ENCODE peak calls at places on chromosomes 5 and 9, in seven cellular contexts. H, B, A, X, E, W and O are unnamed samples.

GRCh38 chr9:91047993-91048607 is 246.5 kb downstream of the SYK start:
- DNase-seq in W (no peak), H (no peak), E (no peak), X (peak; percentile 87), A (no peak), B (peak; percentile 89), O (no peak)

GRCh38 chr5:74167930-74168315 is 472.6 kb downstream of the ENC1 start:
- DNase-seq in A (no peak), X (no peak), H (no peak), W (no peak), B (no peak), E (no peak), O (no peak)

GRCh38 chr9:101235105-101235866 is 149.5 kb downstream of the BAAT start:
- DNase-seq in B (no peak), E (no peak), A (peak; percentile 57), X (no peak), H (no peak), W (peak; percentile 2), O (no peak)

GRCh38 chr9:7976167-7976755 is 176.7 kb upstream of the DMAC1 start:
- DNase-seq in W (no peak), H (no peak), E (peak; percentile 89), X (no peak), A (no peak), B (peak; percentile 2), O (no peak)

GRCh38 chr5:143820451-143820850 is 8.5 kb downstream of the HMHB1 start:
- DNase-seq in B (no peak), W (no peak), H (no peak), A (no peak), X (peak; percentile 14), E (no peak), O (no peak)

GRCh38 chr5:63820557-63820956 is 141.7 kb downstream of the HTR1A start:
- DNase-seq in X (no peak), W (no peak), A (peak; percentile 34), H (no peak), E (no peak), B (no peak), O (no peak)

GRCh38 chr5:31220968-31221367 is 27.5 kb downstream of the CDH6 start:
- DNase-seq in A (peak; percentile 52), B (no peak), X (no peak), W (no peak), H (no peak), E (no peak), O (no peak)

GRCh38 chr9:131410051-131410491 is 16.2 kb downstream of the PRRC2B start:
- DNase-seq in W (no peak), A (no peak), E (no peak), X (peak; percentile 72), B (no peak), H (no peak), O (peak; percentile 78)

GRCh38 chr5:115398726-115399125 is 102.3 kb upstream of the CCDC112 start:
- DNase-seq in B (peak; percentile 95), E (no peak), X (peak; percentile 93), H (no peak), A (no peak), W (no peak), O (no peak)

GRCh38 chr9:125889122-125889523 is 141.9 kb downstream of the PBX3 start:
- DNase-seq in A (peak; percentile 20), X (peak; percentile 46), W (peak; percentile 50), B (peak; percentile 47), E (no peak), H (no peak), O (peak; percentile 32)

GRCh38 chr9:89522261-89522978 is 24.5 kb upstream of the SEMA4D start:
- DNase-seq in X (no peak), A (no peak), E (peak; percentile 83), B (no peak), H (no peak), W (no peak), O (no peak)

GRCh38 chr5:1484416-1485319 is 39.1 kb downstream of the LPCAT1 start:
- DNase-seq in E (peak; percentile 88), B (no peak), A (no peak), X (no peak), H (no peak), W (no peak), O (peak; percentile 70)

GRCh38 chr9:69476016-69476415 is 151.0 kb downstream of the ENTREP1 start:
- DNase-seq in B (no peak), X (no peak), W (no peak), A (peak; percentile 15), E (no peak), H (no peak), O (no peak)

GRCh38 chr5:10374623-10375022 is 21.1 kb downstream of the MARCHF6 start:
- DNase-seq in E (no peak), X (no peak), B (no peak), A (no peak), H (no peak), W (no peak), O (no peak)

GRCh38 chr5:10376530-10376929 is 23.0 kb downstream of the MARCHF6 start:
- DNase-seq in W (no peak), A (no peak), H (no peak), X (no peak), B (no peak), E (no peak), O (no peak)

GRCh38 chr5:10370931-10371330 is 17.4 kb downstream of the MARCHF6 start:
- DNase-seq in X (no peak), B (no peak), H (no peak), E (no peak), A (no peak), W (no peak), O (no peak)

GRCh38 chr5:10374032-10374431 is 20.5 kb downstream of the MARCHF6 start:
- DNase-seq in H (no peak), A (no peak), B (peak; percentile 9), E (no peak), W (no peak), X (no peak), O (no peak)

GRCh38 chr5:10372726-10373709 is 19.5 kb downstream of the MARCHF6 start:
- DNase-seq in B (no peak), X (no peak), W (no peak), A (no peak), H (no peak), E (no peak), O (no peak)
- H3K4me3 ChIP-seq in B (no peak overlapping the region), X (no peak overlapping the region), W (no peak overlapping the region), A (no peak overlapping the region), H (no peak overlapping the region), E (no peak overlapping the region), O (no peak overlapping the region)

GRCh38 chr9:19429590-19429989 is 20.8 kb downstream of the ACER2 start:
- DNase-seq in H (no peak), E (no peak), X (no peak), A (no peak), W (no peak), B (no peak), O (no peak)

GRCh38 chr9:19432473-19432872 is 23.7 kb downstream of the ACER2 start:
- DNase-seq in W (no peak), H (no peak), B (no peak), X (no peak), A (no peak), E (no peak), O (no peak)

GRCh38 chr9:19430201-19430760 is 21.5 kb downstream of the ACER2 start:
- DNase-seq in A (no peak), W (no peak), H (no peak), E (no peak), B (no peak), X (no peak), O (no peak)

DNA sequence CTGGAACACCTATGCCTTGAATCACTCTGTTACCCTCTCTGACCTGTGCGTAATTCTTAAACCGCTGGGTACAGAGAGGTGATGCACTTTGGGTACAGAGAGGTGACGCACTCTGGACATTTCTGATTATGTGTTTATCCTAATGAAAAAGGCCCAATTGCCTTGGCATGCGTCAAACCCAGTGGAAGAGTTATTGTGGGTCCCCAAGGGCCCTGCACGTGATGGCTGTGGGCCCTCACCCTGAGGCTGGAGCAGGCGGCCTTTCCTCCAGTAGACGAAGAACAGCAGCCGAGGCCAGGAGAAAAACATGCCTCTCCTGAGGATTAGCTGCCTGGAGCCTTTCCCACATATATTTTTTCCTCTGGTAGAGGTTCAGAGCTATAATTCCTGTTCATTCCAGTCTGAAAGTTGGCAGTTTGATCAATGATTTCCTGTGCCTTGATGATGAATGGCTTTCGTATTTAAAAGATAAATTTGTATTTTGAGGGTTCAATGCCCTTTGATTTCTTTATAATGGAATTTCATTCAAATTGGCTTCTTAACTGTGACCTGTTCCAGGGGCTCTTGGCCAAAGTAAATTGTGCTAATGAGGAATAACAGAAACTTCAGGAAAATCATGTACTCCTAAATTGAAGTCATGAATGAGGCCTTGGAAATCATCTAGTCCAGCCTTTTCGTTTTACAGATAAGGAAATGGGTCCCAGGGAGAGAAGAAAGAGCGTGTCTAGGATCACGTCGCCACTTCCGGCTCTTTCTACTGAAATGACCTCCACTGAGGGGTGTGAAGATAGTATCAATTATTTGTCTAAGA is 22.8 kb downstream of the ACER2 start:
- DNase-seq in X (peak; percentile 12), E (no peak), A (no peak), B (peak; percentile 45), H (no peak), W (no peak), O (no peak)
- H3K27me3 ChIP-seq in X (no peaks in the 10 kb centered on the region), E (no peaks in the 10 kb centered on the region), A (no peaks in the 10 kb centered on the region), B (no peaks in the 10 kb centered on the region), H (no peaks in the 10 kb centered on the region), W (no peaks in the 10 kb centered on the region), O (no peaks in the 10 kb centered on the region)

GRCh38 chr9:79583957-79584654 is 12.3 kb downstream of the TLE4 start:
- DNase-seq in A (peak; percentile 6), H (no peak), E (no peak), W (no peak), B (no peak), X (no peak), O (peak; percentile 81)

GRCh38 chr9:79580065-79580464 is 8.3 kb downstream of the TLE4 start:
- DNase-seq in X (no peak), E (no peak), B (no peak), W (no peak), H (no peak), A (no peak), O (no peak)

GRCh38 chr9:79579624-79580023 is 7.9 kb downstream of the TLE4 start:
- DNase-seq in W (no peak), B (no peak), H (no peak), X (no peak), A (no peak), E (no peak), O (no peak)

GRCh38 chr9:79581388-79581787 is 9.6 kb downstream of the TLE4 start:
- DNase-seq in W (no peak), X (peak; percentile 66), B (peak; percentile 69), H (no peak), E (no peak), A (no peak), O (no peak)

GRCh38 chr9:79581794-79582193 is 10.0 kb downstream of the TLE4 start:
- DNase-seq in E (no peak), B (peak; percentile 94), H (no peak), X (peak; percentile 74), A (no peak), W (no peak), O (no peak)
- H3K4me3 ChIP-seq in E (no peak overlapping the region), B (peak overlapping the region; percentile 9), H (peak overlapping the region; percentile 27), X (no peak overlapping the region), A (no peak overlapping the region), W (peak overlapping the region; percentile 14), O (no peak overlapping the region)

GRCh38 chr9:74498616-74499095 is 1.5 kb downstream of the RORB start:
- DNase-seq in B (peak; percentile 10), W (no peak), E (no peak), X (no peak), A (no peak), H (no peak), O (no peak)
- H3K27me3 ChIP-seq in B (peaks cover 14% of the 10 kb centered on the region), W (peaks cover 53% of the 10 kb centered on the region), E (peaks cover 22% of the 10 kb centered on the region), X (peaks cover 26% of the 10 kb centered on the region), A (peaks cover 96% of the 10 kb centered on the region), H (peaks cover 32% of the 10 kb centered on the region), O (peaks cover 99% of the 10 kb centered on the region)